ENCODE peak calls at places on chromosomes 13 and 19, in nine cellular contexts. G, X, R, V, P, O, W, K and D are unnamed samples.
A peak's percentile ranks its signal among the peaks of the same experiment; 100 is the strongest.

GRCh38 chr19:53597023-53597422 is 34.8 kb upstream of the DPRX start:
- DNase-seq in K (no peak), W (no peak), V (no peak), G (peak; percentile 63), P (peak; percentile 67), X (peak; percentile 10), O (no peak), R (no peak), D (no peak)

GRCh38 chr19:55400281-55401087 is 7.1 kb downstream of the UBE2S start:
- DNase-seq in W (no peak), X (no peak), P (peak; percentile 70), G (no peak), K (no peak), O (no peak), V (no peak), R (no peak), D (no peak)

GRCh38 chr13:113742000-113742441 is 17.0 kb upstream of the TMEM255B start:
- DNase-seq in X (peak; percentile 68), P (peak; percentile 53), W (no peak), V (peak; percentile 98), R (peak; percentile 37), K (peak; percentile 62), O (no peak), G (peak; percentile 27), D (no peak)

GRCh38 chr19:9791552-9792181 is 23.1 kb upstream of the ZNF846 start:
- DNase-seq in O (peak; percentile 97), R (peak; percentile 91), V (peak; percentile 98), W (peak; percentile 96), K (peak; percentile 87), X (peak; percentile 98), P (peak; percentile 99), G (peak; percentile 94), D (peak; percentile 96)

GRCh38 chr13:111153977-111154332 is 38.8 kb downstream of the ARHGEF7 start:
- DNase-seq in K (peak; percentile 36), G (no peak), P (no peak), W (peak; percentile 49), V (no peak), X (peak; percentile 81), R (no peak), O (peak; percentile 57), D (no peak)

GRCh38 chr13:80469841-80470378 is 129.0 kb upstream of the SPRY2 start:
- DNase-seq in W (peak; percentile 77), V (peak; percentile 19), X (peak; percentile 44), P (peak; percentile 83), O (no peak), R (no peak), K (peak; percentile 92), G (peak; percentile 73), D (no peak)

GRCh38 chr19:10912619-10913018 is 15.8 kb downstream of the YIPF2 start:
- DNase-seq in G (no peak), W (no peak), R (no peak), P (no peak), V (no peak), X (no peak), K (no peak), O (no peak), D (no peak)

GRCh38 chr19:1065606-1066109 is 1.3 kb upstream of the ARHGAP45 start:
- DNase-seq in W (no peak), K (no peak), G (peak; percentile 54), X (peak; percentile 79), V (no peak), R (no peak), O (no peak), P (peak; percentile 56), D (no peak)

GRCh38 chr19:53365899-53366493 is 491 bp downstream of the ZNF525 start:
- DNase-seq in K (peak; percentile 42), G (peak; percentile 57), X (peak; percentile 66), O (peak; percentile 23), P (peak; percentile 37), R (peak; percentile 27), W (peak; percentile 15), V (peak; percentile 54), D (peak; percentile 50)

GRCh38 chr13:114131581-114132418 is 623 bp downstream of the RASA3 start:
- DNase-seq in P (peak; percentile 22), X (peak; percentile 69), O (peak; percentile 42), V (peak; percentile 67), K (no peak), R (no peak), W (peak; percentile 25), G (peak; percentile 43), D (no peak)

GRCh38 chr13:112923962-112924361 is 45.1 kb upstream of the MCF2L start:
- DNase-seq in R (no peak), X (no peak), G (no peak), V (no peak), P (no peak), K (no peak), W (no peak), O (no peak), D (no peak)

GRCh38 chr19:44303976-44304568 is 753 bp downstream of the ZNF235 start:
- DNase-seq in X (no peak), R (peak; percentile 15), V (peak; percentile 2), G (no peak), K (no peak), W (no peak), O (no peak), P (no peak), D (no peak)

GRCh38 chr13:28532226-28533048 is 37.5 kb upstream of the FLT1 start:
- DNase-seq in K (no peak), R (peak; percentile 83), X (peak; percentile 53), P (no peak), G (no peak), O (no peak), W (peak; percentile 53), V (no peak), D (no peak)

GRCh38 chr19:42461700-42462324 is 19.1 kb upstream of the CXCL17 start:
- DNase-seq in V (no peak), X (no peak), O (no peak), R (no peak), W (no peak), G (peak; percentile 63), P (no peak), K (no peak), D (no peak)

GRCh38 chr13:77330009-77330471 is 3.1 kb upstream of the MYCBP2 start:
- DNase-seq in K (no peak), G (no peak), P (no peak), W (no peak), V (peak; percentile 58), R (no peak), X (no peak), O (no peak), D (no peak)

GRCh38 chr13:95636853-95637252 is 7.7 kb downstream of the DZIP1 start:
- DNase-seq in G (no peak), W (no peak), O (no peak), X (no peak), P (no peak), R (no peak), K (no peak), V (no peak), D (no peak)

GRCh38 chr19:14056741-14057356 is 5.0 kb downstream of the PALM3 start:
- DNase-seq in P (no peak), R (no peak), V (no peak), G (no peak), K (no peak), O (no peak), X (no peak), W (no peak), D (no peak)

DNA sequence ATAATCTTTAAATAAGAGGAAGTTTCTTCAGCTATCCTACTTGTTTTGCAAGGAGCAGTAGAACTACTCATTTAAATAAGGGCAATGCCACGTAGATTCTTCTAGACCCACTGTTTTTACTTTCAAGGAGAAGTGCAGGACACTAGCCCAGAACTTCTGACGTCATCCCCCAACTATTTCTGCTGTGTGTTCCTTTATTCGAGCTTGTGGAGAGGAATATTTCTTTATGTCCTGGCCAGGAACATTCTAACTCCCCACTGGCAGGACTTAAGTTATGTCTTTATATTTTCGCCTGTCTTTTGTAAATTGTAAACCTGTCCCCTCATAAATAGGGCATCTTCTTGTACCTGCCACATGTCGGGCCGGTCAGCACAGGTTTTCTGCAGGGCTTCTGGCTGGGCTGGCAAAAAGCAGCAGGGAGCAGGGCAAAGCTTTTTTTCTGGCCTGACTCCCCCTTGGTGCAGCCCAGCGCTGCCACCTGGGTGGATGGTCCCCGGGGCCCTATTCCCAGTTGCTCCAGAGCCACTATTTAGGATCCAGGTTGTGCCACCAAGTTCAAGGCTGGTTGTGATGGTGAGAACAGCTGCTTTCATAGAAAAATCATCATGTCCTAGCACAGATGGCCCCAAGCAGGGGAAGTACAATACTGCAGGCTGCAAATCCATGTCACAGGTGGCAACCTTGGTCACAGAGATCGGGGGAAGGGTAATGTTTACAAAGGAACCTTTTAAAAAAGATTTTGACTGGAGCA is 1.8 kb downstream of the MBNL2 start:
- DNase-seq in P (peak; percentile 82), W (peak; percentile 29), X (peak; percentile 59), K (peak; percentile 89), R (no peak), O (peak; percentile 62), G (peak; percentile 83), V (peak; percentile 75), D (no peak)
- TF ChIP-seq CTCF in P (no peak), W (peak; percentile 18), X (no peak), K (no peak), R (no peak), O (no peak), G (no peak), V (no peak), D (no peak)

DNA sequence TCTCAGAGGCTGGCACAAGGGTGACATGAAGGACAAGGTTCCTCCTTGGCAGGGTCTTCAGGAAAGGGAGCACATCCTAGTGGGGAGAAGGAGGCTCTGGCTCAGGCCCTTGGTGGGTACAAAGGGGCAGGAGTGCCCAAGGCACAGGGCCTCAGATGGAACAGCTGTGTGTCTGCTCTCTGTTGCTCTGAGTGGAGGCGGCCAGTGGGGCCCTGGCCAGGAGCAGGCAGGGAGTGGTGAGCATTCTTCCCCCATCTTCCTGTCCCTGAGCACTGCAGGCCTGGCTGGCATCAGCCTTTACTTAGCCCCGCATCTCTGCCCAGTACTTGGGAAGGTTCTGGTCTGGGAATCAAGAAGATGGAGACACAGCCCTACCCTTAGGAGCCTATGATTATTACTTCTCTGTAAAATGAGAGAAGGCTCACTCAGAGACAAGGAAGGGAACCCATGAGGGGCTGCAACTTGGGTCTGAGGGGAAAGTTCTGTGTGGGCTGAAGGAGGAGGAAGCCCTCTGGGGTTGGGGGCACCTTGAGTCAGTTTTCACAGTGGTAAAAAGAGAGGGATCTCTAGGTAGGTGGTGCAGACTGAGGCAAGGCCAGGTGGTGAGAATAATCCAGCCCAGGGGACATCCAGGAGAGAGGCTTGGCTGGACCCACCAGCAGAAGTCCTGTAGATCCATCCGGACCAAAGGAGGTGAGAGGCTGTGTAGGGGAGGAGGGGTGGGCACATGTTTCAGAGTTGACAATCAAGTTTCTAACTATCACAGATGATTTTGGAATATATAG is 173.5 kb downstream of the TSHZ3 start:
- DNase-seq in V (no peak), R (no peak), O (no peak), P (no peak), K (no peak), W (no peak), G (no peak), X (no peak), D (no peak)
- TF ChIP-seq CTCF in V (no peak), R (no peak), O (no peak), P (no peak), K (no peak), W (no peak), G (no peak), X (no peak), D (no peak)

GRCh38 chr13:63636231-63636993 is 2220.8 kb upstream of the PCDH20 start:
- DNase-seq in K (no peak), G (no peak), V (no peak), R (peak; percentile 5), W (no peak), P (no peak), X (no peak), O (no peak), D (no peak)
- TF ChIP-seq CTCF in K (no peak), G (peak; percentile 37), V (no peak), R (peak; percentile 40), W (no peak), P (peak; percentile 9), X (no peak), O (no peak), D (no peak)

GRCh38 chr19:23817519-23817918 is 58.8 kb upstream of the ZNF681 start:
- DNase-seq in W (no peak), V (peak; percentile 68), R (no peak), X (no peak), P (peak; percentile 51), O (peak; percentile 36), K (peak; percentile 23), G (peak; percentile 14), D (no peak)
- TF ChIP-seq CTCF in W (peak; percentile 50), V (peak; percentile 69), R (peak; percentile 41), X (no peak), P (peak; percentile 56), O (peak; percentile 6), K (no peak), G (peak; percentile 49), D (no peak)